ENCODE peak calls at places on chromosomes 2 and 18, in four cellular contexts. D is upper lobe of right lung; M is stimulated activated naive CD8-positive, alpha-beta T cell treated with anti-CD3 and anti-CD28 coated beads, Interleukin-15, amount 100 ng/mL, for 72 hours; V is neural crest cell. L is an unnamed sample.

GRCh38 chr2:9675369-9676351 is 44.9 kb upstream of the YWHAQ start:
- DNase-seq in D (no peak), M (no peak), V (peak), L (peak)

GRCh38 chr2:54658548-54659207 is 64.8 kb upstream of the EML6 start:
- DNase-seq in D (no peak), M (no peak), V (no peak), L (no peak)

GRCh38 chr2:220134756-220135534 is 507.5 kb downstream of the SLC4A3 start:
- DNase-seq in D (no peak), M (no peak), V (no peak), L (no peak)

GRCh38 chr18:27808678-27809077 is 368.3 kb downstream of the CDH2 start:
- DNase-seq in D (no peak), M (no peak), V (no peak), L (no peak)

GRCh38 chr2:9144617-9145016 is 62.0 kb upstream of the ASAP2 start:
- DNase-seq in D (no peak), M (no peak), V (no peak), L (no peak)

GRCh38 chr2:31711737-31712136 is 131.0 kb upstream of the SRD5A2 start:
- DNase-seq in D (no peak), M (no peak), V (no peak), L (no peak)

GRCh38 chr2:160085662-160086061 is 23.2 kb upstream of the PLA2R1 start:
- DNase-seq in D (no peak), M (no peak), V (no peak), L (no peak)

GRCh38 chr2:15786901-15787300 is 153.4 kb upstream of the MYCN start:
- DNase-seq in D (no peak), M (no peak), V (no peak), L (no peak)

GRCh38 chr2:60699617-60700016 is 56.5 kb upstream of the PAPOLG start:
- DNase-seq in D (no peak), M (no peak), V (no peak), L (no peak)

GRCh38 chr2:108534577-108535379 is 508 bp downstream of the LIMS1 start:
- DNase-seq in D (no peak), M (no peak), V (peak), L (no peak)

GRCh38 chr18:51193621-51194287 is 3.7 kb downstream of the MEX3C start:
- DNase-seq in D (no peak), M (no peak), V (no peak), L (no peak)

GRCh38 chr18:48930926-48931325 is 19.8 kb downstream of the SMAD7 start:
- DNase-seq in D (no peak), M (no peak), V (no peak), L (no peak)

GRCh38 chr2:94622113-94622618 is 249.1 kb upstream of the TEKT4 start:
- DNase-seq in D (peak), M (no peak), V (no peak), L (no peak)

GRCh38 chr2:127743477-127744026 is 42.3 kb downstream of the SFT2D3 start:
- DNase-seq in D (no peak), M (no peak), V (no peak), L (no peak)

GRCh38 chr2:239002591-239002959 is 154.7 kb downstream of the TWIST2 start:
- DNase-seq in D (no peak), M (no peak), V (no peak), L (no peak)

GRCh38 chr2:219557791-219558785 is 13.3 kb downstream of the OBSL1 start:
- DNase-seq in D (no peak), M (no peak), V (no peak), L (no peak)

GRCh38 chr2:217409939-217410820 is 550.3 kb upstream of the TNP1 start:
- DNase-seq in D (no peak), M (no peak), V (no peak), L (no peak)

GRCh38 chr18:73791081-73791480 is 356.6 kb downstream of the FBXO15 start:
- DNase-seq in D (no peak), M (no peak), V (no peak), L (no peak)

GRCh38 chr2:75515584-75516368 is 45.0 kb downstream of the EVA1A start:
- DNase-seq in D (no peak), M (no peak), V (no peak), L (no peak)

GRCh38 chr2:26298638-26299393 is 47.1 kb upstream of the SELENOI start:
- DNase-seq in D (no peak), M (peak), V (no peak), L (peak)

GRCh38 chr2:213420829-213421385 is 136.6 kb downstream of the SPAG16 start:
- DNase-seq in D (no peak), M (no peak), V (no peak), L (no peak)

GRCh38 chr2:43269074-43269572 is 42.7 kb upstream of the ZFP36L2 start:
- DNase-seq in D (peak), M (no peak), V (no peak), L (no peak)

GRCh38 chr18:9000736-9001135 is 101.8 kb upstream of the NDUFV2 start:
- DNase-seq in D (no peak), M (no peak), V (no peak), L (no peak)

GRCh38 chr2:45909677-45910191 is 258.3 kb downstream of the PRKCE start:
- DNase-seq in D (peak), M (no peak), V (no peak), L (peak)

GRCh38 chr2:70474266-70474848 is 79.3 kb downstream of the TGFA start:
- DNase-seq in D (no peak), M (no peak), V (no peak), L (no peak)

GRCh38 chr2:236167297-236168109 is 683 bp downstream of the GBX2 start:
- DNase-seq in D (peak), M (no peak), V (no peak), L (peak)

GRCh38 chr18:79890638-79891037 is 60.8 kb downstream of the SLC66A2 start:
- DNase-seq in D (no peak), M (no peak), V (no peak), L (no peak)

GRCh38 chr18:51137051-51137729 is 60.3 kb downstream of the MEX3C start:
- DNase-seq in D (no peak), M (no peak), V (no peak), L (no peak)

GRCh38 chr18:9910709-9911108 is 3.1 kb upstream of the VAPA start:
- DNase-seq in D (no peak), M (no peak), V (no peak), L (no peak)

GRCh38 chr18:79507546-79508480 is 112.1 kb downstream of the NFATC1 start:
- DNase-seq in D (peak), M (no peak), V (no peak), L (no peak)

GRCh38 chr2:176461098-176461497 is 191.9 kb downstream of the MTX2 start:
- DNase-seq in D (no peak), M (no peak), V (no peak), L (no peak)

GRCh38 chr2:186164325-186164724 is 321.7 kb upstream of the ZC3H15 start:
- DNase-seq in D (no peak), M (no peak), V (no peak), L (no peak)

GRCh38 chr2:5020451-5020850 is 671.7 kb upstream of the SOX11 start:
- DNase-seq in D (no peak), M (no peak), V (no peak), L (no peak)

GRCh38 chr2:162327134-162327769 is 8.8 kb upstream of the IFIH1 start:
- DNase-seq in D (no peak), M (no peak), V (no peak), L (peak)

GRCh38 chr2:97748397-97748796 is 35.0 kb downstream of the ZAP70 start:
- DNase-seq in D (no peak), M (peak), V (peak), L (peak)

GRCh38 chr2:167100526-167100925 is 212.2 kb downstream of the XIRP2 start:
- DNase-seq in D (no peak), M (no peak), V (no peak), L (no peak)

GRCh38 chr2:7083580-7084509 is 166.6 kb downstream of the RNF144A start:
- DNase-seq in D (no peak), M (no peak), V (no peak), L (peak)

GRCh38 chr2:158753561-158754302 is 41.4 kb upstream of the DAPL1 start:
- DNase-seq in D (no peak), M (peak), V (peak), L (peak)

GRCh38 chr2:163077241-163077640 is 238.7 kb upstream of the KCNH7 start:
- DNase-seq in D (no peak), M (no peak), V (no peak), L (no peak)